ENCODE peak calls at places on chromosomes 12 and 14, in ten cellular contexts. One of them, this sample, is unnamed. For H3K4me1, the result is how much of the 10 kb centered on the place peaks cover.

GRCh38 chr14:104600141-104600643 is 4.4 kb downstream of the TMEM179 start:
- DNase-seq in A549: peak
- DNase-seq in spleen: peak
- DNase-seq in tibial nerve: no peak
- DNase-seq in adrenal gland: no peak
- DNase-seq in breast epithelium: no peak
- DNase-seq in ovary: no peak
- DNase-seq in IMR-90: no peak
- DNase-seq in right lobe of liver: no peak
- DNase-seq in uterus: no peak
- DNase-seq in this sample: no peak

GRCh38 chr12:50282581-50283229 is 615 bp downstream of the LIMA1 start:
- DNase-seq in A549: no peak
- DNase-seq in tibial nerve: peak
- DNase-seq in adrenal gland: peak
- DNase-seq in spleen: no peak
- DNase-seq in breast epithelium: no peak
- DNase-seq in uterus: no peak
- DNase-seq in right lobe of liver: no peak
- DNase-seq in IMR-90: peak
- DNase-seq in ovary: no peak
- DNase-seq in this sample: no peak

GRCh38 chr12:754871-755562 is 2.6 kb downstream of the WNK1 start:
- DNase-seq in adrenal gland: no peak
- DNase-seq in spleen: no peak
- DNase-seq in A549: peak
- DNase-seq in breast epithelium: no peak
- DNase-seq in tibial nerve: no peak
- DNase-seq in uterus: no peak
- DNase-seq in right lobe of liver: no peak
- DNase-seq in IMR-90: peak
- DNase-seq in ovary: no peak
- DNase-seq in this sample: no peak

GRCh38 chr12:87982208-87982607 is 47.0 kb downstream of the C12orf50 start:
- DNase-seq in uterus: no peak
- DNase-seq in spleen: no peak
- DNase-seq in breast epithelium: no peak
- DNase-seq in A549: no peak
- DNase-seq in IMR-90: peak
- DNase-seq in tibial nerve: no peak
- DNase-seq in right lobe of liver: no peak
- DNase-seq in ovary: no peak
- DNase-seq in adrenal gland: no peak
- DNase-seq in this sample: no peak

GRCh38 chr12:60195483-60195882 is 599.7 kb downstream of the SLC16A7 start:
- DNase-seq in spleen: no peak
- DNase-seq in adrenal gland: no peak
- DNase-seq in right lobe of liver: no peak
- DNase-seq in A549: no peak
- DNase-seq in breast epithelium: no peak
- DNase-seq in tibial nerve: no peak
- DNase-seq in ovary: no peak
- DNase-seq in IMR-90: no peak
- DNase-seq in uterus: no peak
- DNase-seq in this sample: no peak

GRCh38 chr12:126772171-126772864 is 1494.7 kb upstream of the TMEM132C start:
- DNase-seq in uterus: no peak
- DNase-seq in IMR-90: peak
- DNase-seq in spleen: no peak
- DNase-seq in tibial nerve: no peak
- DNase-seq in right lobe of liver: no peak
- DNase-seq in adrenal gland: no peak
- DNase-seq in A549: peak
- DNase-seq in ovary: no peak
- DNase-seq in breast epithelium: no peak
- DNase-seq in this sample: no peak

GRCh38 chr12:59973515-59973914 is 377.7 kb downstream of the SLC16A7 start:
- DNase-seq in tibial nerve: no peak
- DNase-seq in right lobe of liver: no peak
- DNase-seq in uterus: no peak
- DNase-seq in A549: no peak
- DNase-seq in adrenal gland: no peak
- DNase-seq in spleen: no peak
- DNase-seq in breast epithelium: no peak
- DNase-seq in ovary: no peak
- DNase-seq in IMR-90: peak
- DNase-seq in this sample: no peak

GRCh38 chr12:9367201-9367600 is 159.0 kb upstream of the PZP start:
- DNase-seq in spleen: no peak
- DNase-seq in uterus: no peak
- DNase-seq in right lobe of liver: no peak
- DNase-seq in A549: no peak
- DNase-seq in IMR-90: no peak
- DNase-seq in adrenal gland: peak
- DNase-seq in tibial nerve: no peak
- DNase-seq in ovary: no peak
- DNase-seq in breast epithelium: no peak
- DNase-seq in this sample: no peak

GRCh38 chr14:96905065-96905464 is 107.9 kb downstream of the VRK1 start:
- DNase-seq in adrenal gland: no peak
- DNase-seq in breast epithelium: no peak
- DNase-seq in tibial nerve: no peak
- DNase-seq in spleen: no peak
- DNase-seq in ovary: no peak
- DNase-seq in uterus: no peak
- DNase-seq in A549: no peak
- DNase-seq in IMR-90: no peak
- DNase-seq in right lobe of liver: no peak
- DNase-seq in this sample: no peak

GRCh38 chr12:12684375-12685106 is 11.4 kb downstream of the GPR19 start:
- DNase-seq in right lobe of liver: no peak
- DNase-seq in IMR-90: peak
- DNase-seq in tibial nerve: peak
- DNase-seq in uterus: no peak
- DNase-seq in breast epithelium: no peak
- DNase-seq in adrenal gland: peak
- DNase-seq in ovary: no peak
- DNase-seq in spleen: no peak
- DNase-seq in A549: peak
- DNase-seq in this sample: no peak

GRCh38 chr12:28611115-28611435 is 420.8 kb downstream of the CCDC91 start:
- DNase-seq in breast epithelium: no peak
- DNase-seq in A549: peak
- DNase-seq in adrenal gland: no peak
- DNase-seq in ovary: no peak
- DNase-seq in IMR-90: peak
- DNase-seq in tibial nerve: no peak
- DNase-seq in right lobe of liver: no peak
- DNase-seq in spleen: no peak
- DNase-seq in uterus: no peak
- DNase-seq in this sample: no peak

GRCh38 chr14:73235531-73236155 is 1.7 kb upstream of the PAPLN start:
- DNase-seq in right lobe of liver: no peak
- DNase-seq in adrenal gland: peak
- DNase-seq in spleen: no peak
- DNase-seq in breast epithelium: no peak
- DNase-seq in IMR-90: no peak
- DNase-seq in tibial nerve: no peak
- DNase-seq in ovary: peak
- DNase-seq in A549: no peak
- DNase-seq in uterus: peak
- DNase-seq in this sample: no peak
- H3K4me1 ChIP-seq in right lobe of liver: under half
- H3K4me1 ChIP-seq in adrenal gland: under half
- H3K4me1 ChIP-seq in spleen: under half
- H3K4me1 ChIP-seq in breast epithelium: under half
- H3K4me1 ChIP-seq in IMR-90: under half
- H3K4me1 ChIP-seq in tibial nerve: half or more
- H3K4me1 ChIP-seq in ovary: under half
- H3K4me1 ChIP-seq in A549: under half
- H3K4me1 ChIP-seq in uterus: under half
- H3K4me1 ChIP-seq in this sample: under half

GRCh38 chr12:4538207-4539160 is at the start of gene RAD51AP1:
- DNase-seq in ovary: peak
- DNase-seq in spleen: peak
- DNase-seq in right lobe of liver: peak
- DNase-seq in IMR-90: peak
- DNase-seq in A549: peak
- DNase-seq in tibial nerve: peak
- DNase-seq in breast epithelium: peak
- DNase-seq in uterus: peak
- DNase-seq in adrenal gland: peak
- DNase-seq in this sample: peak
- TF ChIP-seq POLR2A in ovary: no peak
- TF ChIP-seq POLR2A in spleen: no peak
- TF ChIP-seq POLR2A in right lobe of liver: peak
- TF ChIP-seq POLR2A in IMR-90: no peak
- TF ChIP-seq POLR2A in A549: peak
- TF ChIP-seq POLR2A in tibial nerve: no peak
- TF ChIP-seq POLR2A in breast epithelium: no peak
- TF ChIP-seq POLR2A in uterus: peak
- TF ChIP-seq POLR2A in adrenal gland: peak
- TF ChIP-seq POLR2A in this sample: no peak

GRCh38 chr14:22537436-22538310 is 51.4 kb downstream of the DAD1 start:
- DNase-seq in tibial nerve: no peak
- DNase-seq in ovary: no peak
- DNase-seq in A549: no peak
- DNase-seq in adrenal gland: no peak
- DNase-seq in right lobe of liver: no peak
- DNase-seq in spleen: no peak
- DNase-seq in breast epithelium: no peak
- DNase-seq in IMR-90: no peak
- DNase-seq in uterus: no peak
- DNase-seq in this sample: no peak

GRCh38 chr14:22536853-22537338 is 52.1 kb downstream of the DAD1 start:
- DNase-seq in spleen: no peak
- DNase-seq in tibial nerve: peak
- DNase-seq in breast epithelium: peak
- DNase-seq in A549: peak
- DNase-seq in adrenal gland: peak
- DNase-seq in ovary: no peak
- DNase-seq in right lobe of liver: peak
- DNase-seq in uterus: peak
- DNase-seq in IMR-90: peak
- DNase-seq in this sample: no peak

GRCh38 chr14:22534547-22534946 is 54.5 kb downstream of the DAD1 start:
- DNase-seq in breast epithelium: no peak
- DNase-seq in uterus: no peak
- DNase-seq in spleen: no peak
- DNase-seq in tibial nerve: no peak
- DNase-seq in adrenal gland: no peak
- DNase-seq in A549: no peak
- DNase-seq in IMR-90: no peak
- DNase-seq in ovary: no peak
- DNase-seq in right lobe of liver: no peak
- DNase-seq in this sample: no peak

GRCh38 chr14:22535126-22535525 is 53.9 kb downstream of the DAD1 start:
- DNase-seq in uterus: no peak
- DNase-seq in breast epithelium: no peak
- DNase-seq in tibial nerve: no peak
- DNase-seq in spleen: no peak
- DNase-seq in ovary: no peak
- DNase-seq in adrenal gland: no peak
- DNase-seq in IMR-90: no peak
- DNase-seq in right lobe of liver: no peak
- DNase-seq in A549: no peak
- DNase-seq in this sample: no peak

DNA sequence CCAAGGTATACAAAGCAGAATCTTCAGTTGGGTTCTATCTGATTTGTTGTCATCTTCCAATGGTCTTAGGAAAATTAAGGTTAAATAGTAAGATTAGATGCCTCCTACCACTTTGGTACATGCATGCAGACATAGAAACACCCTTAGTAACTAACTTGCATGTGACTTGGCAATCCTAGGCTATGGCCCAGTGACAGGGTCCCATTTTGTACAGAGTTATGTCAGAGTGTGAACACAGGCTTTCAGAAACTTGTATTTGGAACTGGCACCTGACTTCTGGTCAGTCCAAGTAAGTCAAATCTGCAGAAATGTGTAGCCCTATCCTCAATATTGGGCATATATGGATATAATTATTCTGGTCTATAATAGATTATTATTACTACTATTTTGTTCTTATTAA is 53.1 kb downstream of the DAD1 start:
- DNase-seq in A549: no peak
- DNase-seq in spleen: no peak
- DNase-seq in tibial nerve: no peak
- DNase-seq in adrenal gland: no peak
- DNase-seq in IMR-90: no peak
- DNase-seq in ovary: no peak
- DNase-seq in right lobe of liver: no peak
- DNase-seq in uterus: no peak
- DNase-seq in breast epithelium: no peak
- DNase-seq in this sample: no peak
- H3K27ac ChIP-seq in A549: no peak
- H3K27ac ChIP-seq in spleen: no peak
- H3K27ac ChIP-seq in tibial nerve: peak
- H3K27ac ChIP-seq in adrenal gland: no peak
- H3K27ac ChIP-seq in IMR-90: no peak
- H3K27ac ChIP-seq in ovary: no peak
- H3K27ac ChIP-seq in right lobe of liver: no peak
- H3K27ac ChIP-seq in uterus: peak
- H3K27ac ChIP-seq in breast epithelium: peak
- H3K27ac ChIP-seq in this sample: no peak

GRCh38 chr12:123502163-123502562 is 31.4 kb downstream of the RILPL1 start:
- DNase-seq in A549: no peak
- DNase-seq in IMR-90: no peak
- DNase-seq in breast epithelium: no peak
- DNase-seq in uterus: no peak
- DNase-seq in right lobe of liver: no peak
- DNase-seq in ovary: no peak
- DNase-seq in spleen: no peak
- DNase-seq in adrenal gland: no peak
- DNase-seq in tibial nerve: no peak
- DNase-seq in this sample: no peak
- H3K4me1 ChIP-seq in A549: under half
- H3K4me1 ChIP-seq in IMR-90: under half
- H3K4me1 ChIP-seq in breast epithelium: under half
- H3K4me1 ChIP-seq in uterus: under half
- H3K4me1 ChIP-seq in right lobe of liver: under half
- H3K4me1 ChIP-seq in ovary: under half
- H3K4me1 ChIP-seq in spleen: under half
- H3K4me1 ChIP-seq in adrenal gland: under half
- H3K4me1 ChIP-seq in tibial nerve: under half
- H3K4me1 ChIP-seq in this sample: under half

This sample was measured in esophagus squamous epithelium.